ENCODE peak calls at places on chromosomes 1 and 21, in eight cellular contexts. One of them, this sample, is unnamed.

GRCh38 chr21:31334648-31335121 is 9.4 kb downstream of the TIAM1 start:
- DNase-seq in endothelial cell of umbilical vein: no peak
- DNase-seq in HepG2: no peak
- DNase-seq in spleen: no peak
- DNase-seq in suprapubic skin: no peak
- DNase-seq in upper lobe of left lung: no peak
- DNase-seq in uterus: no peak
- DNase-seq in heart left ventricle: no peak
- DNase-seq in this sample: no peak

GRCh38 chr1:243926803-243927245 is 76.8 kb upstream of the AKT3 start:
- DNase-seq in HepG2: no peak
- DNase-seq in suprapubic skin: no peak
- DNase-seq in endothelial cell of umbilical vein: peak; percentile 96
- DNase-seq in heart left ventricle: no peak
- DNase-seq in upper lobe of left lung: no peak
- DNase-seq in spleen: no peak
- DNase-seq in uterus: no peak
- DNase-seq in this sample: no peak

GRCh38 chr1:60130703-60131102 is 57.1 kb upstream of the C1orf87 start:
- DNase-seq in uterus: no peak
- DNase-seq in HepG2: no peak
- DNase-seq in spleen: no peak
- DNase-seq in endothelial cell of umbilical vein: no peak
- DNase-seq in upper lobe of left lung: no peak
- DNase-seq in suprapubic skin: no peak
- DNase-seq in heart left ventricle: no peak
- DNase-seq in this sample: no peak

GRCh38 chr1:159953866-159954515 is at the start of gene SLAMF9:
- DNase-seq in HepG2: no peak
- DNase-seq in upper lobe of left lung: peak; percentile 25
- DNase-seq in heart left ventricle: no peak
- DNase-seq in endothelial cell of umbilical vein: no peak
- DNase-seq in uterus: no peak
- DNase-seq in spleen: peak; percentile 61
- DNase-seq in suprapubic skin: no peak
- DNase-seq in this sample: no peak

GRCh38 chr1:50424045-50424939 is 1.0 kb upstream of the DMRTA2 start:
- DNase-seq in endothelial cell of umbilical vein: peak; percentile 30
- DNase-seq in upper lobe of left lung: no peak
- DNase-seq in suprapubic skin: no peak
- DNase-seq in spleen: no peak
- DNase-seq in HepG2: no peak
- DNase-seq in heart left ventricle: no peak
- DNase-seq in uterus: no peak
- DNase-seq in this sample: no peak

GRCh38 chr1:107198581-107198980 is 57.7 kb downstream of the NTNG1 start:
- DNase-seq in uterus: no peak
- DNase-seq in HepG2: no peak
- DNase-seq in suprapubic skin: no peak
- DNase-seq in upper lobe of left lung: no peak
- DNase-seq in spleen: no peak
- DNase-seq in endothelial cell of umbilical vein: no peak
- DNase-seq in heart left ventricle: no peak
- DNase-seq in this sample: no peak

GRCh38 chr21:42063578-42064521 is 7.3 kb upstream of the UMODL1 start:
- DNase-seq in upper lobe of left lung: peak; percentile 65
- DNase-seq in heart left ventricle: peak; percentile 33
- DNase-seq in uterus: no peak
- DNase-seq in suprapubic skin: no peak
- DNase-seq in endothelial cell of umbilical vein: no peak
- DNase-seq in spleen: peak; percentile 93
- DNase-seq in HepG2: no peak
- DNase-seq in this sample: peak; percentile 67

GRCh38 chr1:113057006-113057405 is 16.0 kb upstream of the LRIG2 start:
- DNase-seq in spleen: no peak
- DNase-seq in HepG2: no peak
- DNase-seq in uterus: no peak
- DNase-seq in heart left ventricle: peak; percentile 29
- DNase-seq in endothelial cell of umbilical vein: peak; percentile 64
- DNase-seq in suprapubic skin: no peak
- DNase-seq in upper lobe of left lung: no peak
- DNase-seq in this sample: peak; percentile 66

GRCh38 chr1:78884685-78885452 is 121.7 kb downstream of the ADGRL4 start:
- DNase-seq in HepG2: no peak
- DNase-seq in suprapubic skin: no peak
- DNase-seq in spleen: no peak
- DNase-seq in endothelial cell of umbilical vein: peak; percentile 12
- DNase-seq in upper lobe of left lung: no peak
- DNase-seq in uterus: no peak
- DNase-seq in heart left ventricle: no peak
- DNase-seq in this sample: peak; percentile 42

GRCh38 chr1:169785267-169785666 is 9.4 kb downstream of the METTL18 start:
- DNase-seq in suprapubic skin: no peak
- DNase-seq in endothelial cell of umbilical vein: no peak
- DNase-seq in uterus: no peak
- DNase-seq in HepG2: no peak
- DNase-seq in heart left ventricle: no peak
- DNase-seq in spleen: no peak
- DNase-seq in upper lobe of left lung: no peak
- DNase-seq in this sample: no peak

GRCh38 chr1:226732856-226733291 is 6.2 kb downstream of the ITPKB start:
- DNase-seq in upper lobe of left lung: no peak
- DNase-seq in suprapubic skin: peak; percentile 43
- DNase-seq in endothelial cell of umbilical vein: no peak
- DNase-seq in uterus: no peak
- DNase-seq in heart left ventricle: no peak
- DNase-seq in HepG2: no peak
- DNase-seq in spleen: no peak
- DNase-seq in this sample: no peak

GRCh38 chr1:192986110-192986747 is 72.9 kb downstream of the UCHL5 start:
- DNase-seq in upper lobe of left lung: no peak
- DNase-seq in heart left ventricle: no peak
- DNase-seq in HepG2: no peak
- DNase-seq in uterus: no peak
- DNase-seq in suprapubic skin: no peak
- DNase-seq in endothelial cell of umbilical vein: no peak
- DNase-seq in spleen: no peak
- DNase-seq in this sample: no peak

GRCh38 chr1:100794719-100795645 is 75.4 kb downstream of the VCAM1 start:
- DNase-seq in uterus: no peak
- DNase-seq in spleen: no peak
- DNase-seq in upper lobe of left lung: no peak
- DNase-seq in endothelial cell of umbilical vein: peak; percentile 34
- DNase-seq in heart left ventricle: no peak
- DNase-seq in HepG2: no peak
- DNase-seq in suprapubic skin: no peak
- DNase-seq in this sample: no peak

GRCh38 chr1:245306628-245307410 is 152.0 kb downstream of the KIF26B start:
- DNase-seq in suprapubic skin: no peak
- DNase-seq in heart left ventricle: no peak
- DNase-seq in HepG2: no peak
- DNase-seq in spleen: no peak
- DNase-seq in uterus: no peak
- DNase-seq in upper lobe of left lung: no peak
- DNase-seq in endothelial cell of umbilical vein: no peak
- DNase-seq in this sample: peak; percentile 28

GRCh38 chr21:37036177-37036576 is 29.7 kb downstream of the RIPPLY3 start:
- DNase-seq in endothelial cell of umbilical vein: no peak
- DNase-seq in heart left ventricle: no peak
- DNase-seq in upper lobe of left lung: no peak
- DNase-seq in suprapubic skin: no peak
- DNase-seq in HepG2: no peak
- DNase-seq in uterus: no peak
- DNase-seq in spleen: no peak
- DNase-seq in this sample: no peak

GRCh38 chr1:31585736-31586365 is 9.5 kb downstream of the TINAGL1 start:
- DNase-seq in heart left ventricle: no peak
- DNase-seq in endothelial cell of umbilical vein: no peak
- DNase-seq in suprapubic skin: no peak
- DNase-seq in upper lobe of left lung: no peak
- DNase-seq in spleen: no peak
- DNase-seq in HepG2: no peak
- DNase-seq in uterus: no peak
- DNase-seq in this sample: no peak

GRCh38 chr1:31584869-31585735 is 8.8 kb downstream of the TINAGL1 start:
- DNase-seq in upper lobe of left lung: no peak
- DNase-seq in endothelial cell of umbilical vein: no peak
- DNase-seq in uterus: no peak
- DNase-seq in heart left ventricle: no peak
- DNase-seq in suprapubic skin: no peak
- DNase-seq in spleen: peak; percentile 59
- DNase-seq in HepG2: no peak
- DNase-seq in this sample: no peak

GRCh38 chr1:31581821-31582810 is 5.8 kb downstream of the TINAGL1 start:
- DNase-seq in endothelial cell of umbilical vein: no peak
- DNase-seq in HepG2: no peak
- DNase-seq in heart left ventricle: peak; percentile 75
- DNase-seq in upper lobe of left lung: no peak
- DNase-seq in spleen: no peak
- DNase-seq in uterus: no peak
- DNase-seq in suprapubic skin: no peak
- DNase-seq in this sample: peak; percentile 50

GRCh38 chr1:31583082-31583994 is 7.0 kb downstream of the TINAGL1 start:
- DNase-seq in heart left ventricle: peak; percentile 73
- DNase-seq in spleen: no peak
- DNase-seq in suprapubic skin: no peak
- DNase-seq in endothelial cell of umbilical vein: no peak
- DNase-seq in uterus: peak; percentile 54
- DNase-seq in upper lobe of left lung: no peak
- DNase-seq in HepG2: no peak
- DNase-seq in this sample: no peak

GRCh38 chr1:31583995-31584868 is 7.9 kb downstream of the TINAGL1 start:
- DNase-seq in heart left ventricle: peak; percentile 95
- DNase-seq in HepG2: peak; percentile 80
- DNase-seq in endothelial cell of umbilical vein: peak; percentile 86
- DNase-seq in upper lobe of left lung: peak; percentile 85
- DNase-seq in spleen: peak; percentile 85
- DNase-seq in suprapubic skin: no peak
- DNase-seq in uterus: peak; percentile 85
- DNase-seq in this sample: peak; percentile 93
- H3K4me1 ChIP-seq in heart left ventricle: peaks cover 84% of the 10 kb centered on the region
- H3K4me1 ChIP-seq in HepG2: peaks cover 48% of the 10 kb centered on the region
- H3K4me1 ChIP-seq in endothelial cell of umbilical vein: peaks cover 69% of the 10 kb centered on the region
- H3K4me1 ChIP-seq in upper lobe of left lung: peaks cover 64% of the 10 kb centered on the region
- H3K4me1 ChIP-seq in spleen: peaks cover 91% of the 10 kb centered on the region
- H3K4me1 ChIP-seq in suprapubic skin: peaks cover 42% of the 10 kb centered on the region
- H3K4me1 ChIP-seq in uterus: peaks cover 33% of the 10 kb centered on the region
- H3K4me1 ChIP-seq in this sample: peaks cover 89% of the 10 kb centered on the region

GRCh38 chr1:20184997-20185833 is 681 bp upstream of the UBXN10 start:
- DNase-seq in HepG2: no peak
- DNase-seq in suprapubic skin: no peak
- DNase-seq in heart left ventricle: no peak
- DNase-seq in endothelial cell of umbilical vein: no peak
- DNase-seq in spleen: no peak
- DNase-seq in uterus: no peak
- DNase-seq in upper lobe of left lung: no peak
- DNase-seq in this sample: no peak

GRCh38 chr1:20184481-20184900 is 1.4 kb upstream of the UBXN10 start:
- DNase-seq in HepG2: peak; percentile 49
- DNase-seq in spleen: no peak
- DNase-seq in upper lobe of left lung: no peak
- DNase-seq in endothelial cell of umbilical vein: no peak
- DNase-seq in suprapubic skin: no peak
- DNase-seq in heart left ventricle: no peak
- DNase-seq in uterus: no peak
- DNase-seq in this sample: no peak

GRCh38 chr1:20185834-20186782 is at the start of the genes PLA2G2C and UBXN10:
- DNase-seq in suprapubic skin: peak; percentile 74
- DNase-seq in endothelial cell of umbilical vein: no peak
- DNase-seq in upper lobe of left lung: peak; percentile 54
- DNase-seq in uterus: peak; percentile 38
- DNase-seq in HepG2: peak; percentile 13
- DNase-seq in heart left ventricle: peak; percentile 75
- DNase-seq in spleen: peak; percentile 87
- DNase-seq in this sample: peak; percentile 76

GRCh38 chr1:20183035-20183434 is 2.9 kb upstream of the UBXN10 start:
- DNase-seq in HepG2: no peak
- DNase-seq in heart left ventricle: no peak
- DNase-seq in spleen: peak; percentile 35
- DNase-seq in endothelial cell of umbilical vein: no peak
- DNase-seq in suprapubic skin: no peak
- DNase-seq in uterus: no peak
- DNase-seq in upper lobe of left lung: no peak
- DNase-seq in this sample: no peak

DNA sequence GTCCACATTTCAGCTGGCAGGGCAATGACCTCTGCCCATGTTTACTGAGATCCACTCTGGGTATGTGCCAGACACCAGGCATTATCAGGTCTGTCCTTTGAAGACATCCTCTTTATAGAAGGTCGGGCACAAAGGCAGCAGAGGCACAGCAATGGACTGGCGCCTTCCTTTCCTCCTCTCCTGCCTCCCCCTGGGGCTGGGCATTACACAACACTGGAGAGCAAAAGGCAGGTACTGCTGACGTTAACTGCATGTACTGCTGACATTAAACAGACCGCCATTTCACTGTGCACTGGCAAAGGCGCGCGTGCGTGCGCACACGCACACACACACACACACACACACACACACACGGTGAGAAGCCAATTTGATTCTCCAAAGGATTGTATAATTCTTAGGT is 2.0 kb upstream of the UBXN10 start:
- DNase-seq in heart left ventricle: no peak
- DNase-seq in spleen: no peak
- DNase-seq in endothelial cell of umbilical vein: no peak
- DNase-seq in upper lobe of left lung: no peak
- DNase-seq in HepG2: peak; percentile 35
- DNase-seq in uterus: peak; percentile 50
- DNase-seq in suprapubic skin: no peak
- DNase-seq in this sample: no peak
- TF ChIP-seq POLR2A in heart left ventricle: no peak
- TF ChIP-seq POLR2A in spleen: no peak
- TF ChIP-seq POLR2A in endothelial cell of umbilical vein: no peak
- TF ChIP-seq POLR2A in upper lobe of left lung: no peak
- TF ChIP-seq POLR2A in HepG2: no peak
- TF ChIP-seq POLR2A in uterus: no peak
- TF ChIP-seq POLR2A in suprapubic skin: no peak
- TF ChIP-seq POLR2A in this sample: no peak

DNA sequence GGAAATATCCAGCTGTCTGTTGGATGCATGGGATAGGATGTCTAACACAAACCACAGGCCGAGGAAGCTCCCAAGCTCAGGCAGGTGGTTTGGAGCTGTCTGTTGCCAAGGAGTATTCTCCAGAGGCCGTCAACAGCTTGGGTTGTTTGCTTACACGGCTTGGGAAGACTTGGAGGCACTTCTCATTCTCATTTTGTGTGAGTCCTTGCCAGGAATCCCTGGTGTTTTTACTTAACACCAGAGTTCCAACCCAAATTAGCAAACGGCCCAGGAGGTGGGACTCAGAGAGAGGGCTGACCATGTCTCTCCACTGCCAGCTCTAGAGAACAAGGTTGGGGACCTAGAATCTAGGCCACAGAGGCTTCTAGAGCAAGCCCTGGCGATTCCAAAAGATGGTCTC is 72.7 kb upstream of the FAM20B start:
- DNase-seq in uterus: peak; percentile 73
- DNase-seq in heart left ventricle: peak; percentile 55
- DNase-seq in spleen: no peak
- DNase-seq in endothelial cell of umbilical vein: no peak
- DNase-seq in HepG2: no peak
- DNase-seq in suprapubic skin: no peak
- DNase-seq in upper lobe of left lung: no peak
- DNase-seq in this sample: no peak
- H3K4me1 ChIP-seq in uterus: peaks cover 4% of the 10 kb centered on the region
- H3K4me1 ChIP-seq in heart left ventricle: no peaks in the 10 kb centered on the region
- H3K4me1 ChIP-seq in spleen: no peaks in the 10 kb centered on the region
- H3K4me1 ChIP-seq in endothelial cell of umbilical vein: no peaks in the 10 kb centered on the region
- H3K4me1 ChIP-seq in HepG2: peaks cover 64% of the 10 kb centered on the region
- H3K4me1 ChIP-seq in suprapubic skin: peaks cover 23% of the 10 kb centered on the region
- H3K4me1 ChIP-seq in upper lobe of left lung: no peaks in the 10 kb centered on the region
- H3K4me1 ChIP-seq in this sample: no peaks in the 10 kb centered on the region

GRCh38 chr1:29383972-29384371 is 147.7 kb downstream of the PTPRU start:
- DNase-seq in upper lobe of left lung: no peak
- DNase-seq in endothelial cell of umbilical vein: peak; percentile 66
- DNase-seq in HepG2: no peak
- DNase-seq in uterus: no peak
- DNase-seq in spleen: no peak
- DNase-seq in heart left ventricle: no peak
- DNase-seq in suprapubic skin: no peak
- DNase-seq in this sample: no peak
- TF ChIP-seq POLR2A in upper lobe of left lung: no peak
- TF ChIP-seq POLR2A in endothelial cell of umbilical vein: no peak
- TF ChIP-seq POLR2A in HepG2: no peak
- TF ChIP-seq POLR2A in uterus: no peak
- TF ChIP-seq POLR2A in spleen: no peak
- TF ChIP-seq POLR2A in heart left ventricle: no peak
- TF ChIP-seq POLR2A in suprapubic skin: no peak
- TF ChIP-seq POLR2A in this sample: no peak

This sample was measured in thyroid gland.